ENCODE peak calls at places on chromosomes 1 and 21, in seven cellular contexts. E is caudate nucleus, T is mesenteric fat pad, R is amniotic stem cell, G is hepatocyte, X is iris pigment epithelial cell, C is NCI-H1092. N is an unnamed sample.

GRCh38 chr1:2523191-2523890 is 3.1 kb downstream of the PANK4 start:
- DNase-seq in E (no peak), T (no peak), R (no peak), G (no peak), X (peak), C (no peak), N (no peak)

GRCh38 chr1:103250441-103250861 is 142.1 kb upstream of the COL11A1 start:
- DNase-seq in E (no peak), T (no peak), R (no peak), G (peak), X (peak), C (no peak), N (no peak)

GRCh38 chr1:10788592-10789006 is 7.8 kb downstream of the CASZ1 start:
- DNase-seq in E (peak), T (no peak), R (no peak), G (peak), X (no peak), C (peak), N (peak)

GRCh38 chr1:93433407-93433961 is 14.4 kb upstream of the FNBP1L start:
- DNase-seq in E (no peak), T (no peak), R (no peak), G (peak), X (no peak), C (no peak), N (no peak)

GRCh38 chr1:214341918-214342317 is 61.0 kb downstream of the SMYD2 start:
- DNase-seq in E (no peak), T (no peak), R (no peak), G (no peak), X (no peak), C (no peak), N (no peak)

GRCh38 chr1:109151146-109151545 is 37.2 kb downstream of the ELAPOR1 start:
- DNase-seq in E (peak), T (peak), R (peak), G (peak), X (peak), C (no peak), N (no peak)

GRCh38 chr1:24248859-24249258 is 61.8 kb upstream of the IFNLR1 start:
- DNase-seq in E (no peak), T (no peak), R (no peak), G (no peak), X (no peak), C (no peak), N (no peak)

GRCh38 chr1:186574951-186575747 is 105.1 kb downstream of the PTGS2 start:
- DNase-seq in E (no peak), T (no peak), R (no peak), G (no peak), X (peak), C (no peak), N (no peak)

GRCh38 chr21:42973309-42973990 is 912 bp upstream of the PKNOX1 start:
- DNase-seq in E (no peak), T (peak), R (no peak), G (no peak), X (no peak), C (no peak), N (no peak)

GRCh38 chr1:234722904-234723588 is 113.1 kb upstream of the IRF2BP2 start:
- DNase-seq in E (no peak), T (no peak), R (peak), G (peak), X (peak), C (peak), N (peak)

GRCh38 chr1:94831636-94832035 is 11.5 kb downstream of the SLC44A3 start:
- DNase-seq in E (no peak), T (no peak), R (no peak), G (no peak), X (no peak), C (no peak), N (no peak)

GRCh38 chr21:31908106-31909031 is 35.5 kb downstream of the HUNK start:
- DNase-seq in E (no peak), T (peak), R (no peak), G (peak), X (peak), C (no peak), N (no peak)

GRCh38 chr1:186643600-186643999 is 36.6 kb downstream of the PTGS2 start:
- DNase-seq in E (no peak), T (no peak), R (peak), G (no peak), X (peak), C (no peak), N (no peak)

GRCh38 chr1:79293611-79294010 is 287.1 kb upstream of the ADGRL4 start:
- DNase-seq in E (no peak), T (no peak), R (no peak), G (no peak), X (peak), C (no peak), N (no peak)

GRCh38 chr1:167599839-167600581 is 30.0 kb upstream of the RCSD1 start:
- DNase-seq in E (no peak), T (no peak), R (no peak), G (peak), X (peak), C (no peak), N (no peak)

GRCh38 chr1:96579639-96580038 is 141.9 kb upstream of the PTBP2 start:
- DNase-seq in E (no peak), T (no peak), R (no peak), G (no peak), X (no peak), C (no peak), N (no peak)

GRCh38 chr1:34787461-34788420 is 5.1 kb upstream of the GJA4 start:
- DNase-seq in E (no peak), T (no peak), R (no peak), G (no peak), X (peak), C (no peak), N (no peak)

GRCh38 chr1:12159826-12160225 is 7.0 kb upstream of the TNFRSF1B start:
- DNase-seq in E (no peak), T (no peak), R (no peak), G (no peak), X (no peak), C (no peak), N (no peak)

GRCh38 chr1:107477233-107477632 is 336.4 kb downstream of the NTNG1 start:
- DNase-seq in E (no peak), T (no peak), R (no peak), G (no peak), X (no peak), C (no peak), N (no peak)

GRCh38 chr1:55464550-55464949 is 249.4 kb upstream of the USP24 start:
- DNase-seq in E (no peak), T (no peak), R (no peak), G (no peak), X (no peak), C (no peak), N (no peak)

GRCh38 chr21:41494242-41494641 is 13.7 kb downstream of the TMPRSS2 start:
- DNase-seq in E (no peak), T (no peak), R (no peak), G (no peak), X (no peak), C (no peak), N (no peak)

GRCh38 chr1:205245096-205245495 is 17.4 kb downstream of the TMCC2 start:
- DNase-seq in E (no peak), T (no peak), R (no peak), G (no peak), X (no peak), C (no peak), N (no peak)

GRCh38 chr21:45012661-45013270 is 61.6 kb upstream of the ADARB1 start:
- DNase-seq in E (no peak), T (no peak), R (no peak), G (peak), X (no peak), C (no peak), N (no peak)

GRCh38 chr1:151511636-151512215 is 539 bp downstream of the CGN start:
- DNase-seq in E (peak), T (no peak), R (no peak), G (peak), X (no peak), C (peak), N (no peak)

GRCh38 chr1:154999651-155000474 is 2.7 kb upstream of the ZBTB7B start:
- DNase-seq in E (no peak), T (no peak), R (no peak), G (peak), X (no peak), C (no peak), N (no peak)

GRCh38 chr1:145983206-145983675 is 13.1 kb downstream of the TXNIP start:
- DNase-seq in E (no peak), T (no peak), R (no peak), G (no peak), X (no peak), C (no peak), N (no peak)

GRCh38 chr1:201468844-201469644 is at the start of gene PHLDA3:
- DNase-seq in E (peak), T (peak), R (peak), G (peak), X (peak), C (peak), N (peak)

GRCh38 chr1:54681396-54681795 is 34.3 kb upstream of the TTC4 start:
- DNase-seq in E (no peak), T (no peak), R (no peak), G (peak), X (peak), C (no peak), N (no peak)

GRCh38 chr1:248306103-248306502 is 2.9 kb upstream of the OR2T12 start:
- DNase-seq in E (no peak), T (no peak), R (no peak), G (no peak), X (no peak), C (no peak), N (no peak)

GRCh38 chr1:9687120-9687875 is 35.8 kb downstream of the PIK3CD start:
- DNase-seq in E (no peak), T (peak), R (peak), G (peak), X (peak), C (peak), N (no peak)

N was measured in anterior cingulate cortex.